ENCODE peak calls at places on chromosomes 16 and 17, in nine cellular contexts. X is colonic mucosa, N is psoas muscle, E is suprapubic skin, V is WERI-Rb-1, D is astrocyte, K is thoracic aorta, I is Caco-2, Q is upper lobe of left lung. M is an unnamed sample. For H3K27me3, the result is how much of the 10 kb centered on the place peaks cover.

GRCh38 chr16:51431517-51432241 is 280.6 kb upstream of the SALL1 start:
- DNase-seq in X (no peak), N (no peak), E (no peak), V (no peak), D (peak), K (no peak), I (no peak), Q (no peak), M (no peak)

GRCh38 chr16:71383054-71383773 is 24.7 kb downstream of the CALB2 start:
- DNase-seq in X (no peak), N (no peak), E (no peak), V (peak), D (peak), K (no peak), I (no peak), Q (no peak), M (no peak)

GRCh38 chr16:87436225-87437172 is 44.4 kb downstream of the MAP1LC3B start:
- DNase-seq in X (no peak), N (peak), E (no peak), V (no peak), D (peak), K (no peak), I (no peak), Q (peak), M (no peak)

GRCh38 chr16:73053379-73054130 is 5.6 kb upstream of the ZFHX3 start:
- DNase-seq in X (no peak), N (peak), E (no peak), V (peak), D (peak), K (no peak), I (no peak), Q (peak), M (peak)

GRCh38 chr17:74128456-74128855 is 75.0 kb upstream of the RPL38 start:
- DNase-seq in X (no peak), N (no peak), E (peak), V (no peak), D (no peak), K (no peak), I (no peak), Q (no peak), M (no peak)

GRCh38 chr17:67174190-67174589 is 70.8 kb downstream of the HELZ start:
- DNase-seq in X (no peak), N (no peak), E (no peak), V (no peak), D (no peak), K (no peak), I (no peak), Q (no peak), M (no peak)

GRCh38 chr16:59249049-59249448 is 514.9 kb upstream of the GOT2 start:
- DNase-seq in X (no peak), N (no peak), E (no peak), V (no peak), D (no peak), K (no peak), I (peak), Q (no peak), M (no peak)

GRCh38 chr16:83953796-83954576 is 946 bp downstream of the OSGIN1 start:
- DNase-seq in X (peak), N (no peak), E (no peak), V (no peak), D (peak), K (no peak), I (peak), Q (no peak), M (no peak)

GRCh38 chr17:62064791-62065563 is at the start of gene MED13:
- DNase-seq in X (peak), N (peak), E (peak), V (peak), D (no peak), K (peak), I (peak), Q (peak), M (peak)

GRCh38 chr17:62617894-62618472 is 9.5 kb upstream of the MRC2 start:
- DNase-seq in X (no peak), N (no peak), E (no peak), V (no peak), D (no peak), K (no peak), I (no peak), Q (no peak), M (no peak)

GRCh38 chr17:34517406-34517805 is 62.0 kb upstream of the TMEM132E start:
- DNase-seq in X (no peak), N (no peak), E (peak), V (no peak), D (no peak), K (no peak), I (no peak), Q (no peak), M (no peak)

GRCh38 chr17:34519286-34519685 is 60.1 kb upstream of the TMEM132E start:
- DNase-seq in X (no peak), N (no peak), E (peak), V (peak), D (no peak), K (no peak), I (peak), Q (no peak), M (peak)
- TF ChIP-seq CTCF in X (no peak), N (no peak), E (peak), V (peak), D (no peak), K (no peak), I (peak), Q (no peak), M (peak)

GRCh38 chr17:76962858-76963257 is 94.7 kb downstream of the MGAT5B start:
- DNase-seq in X (no peak), N (no peak), E (no peak), V (no peak), D (no peak), K (no peak), I (no peak), Q (no peak), M (no peak)
- H3K27me3 ChIP-seq in X (under half), N (under half), E (under half), V (under half), D (under half), K (under half), I (under half), Q (under half), M (under half)

DNA sequence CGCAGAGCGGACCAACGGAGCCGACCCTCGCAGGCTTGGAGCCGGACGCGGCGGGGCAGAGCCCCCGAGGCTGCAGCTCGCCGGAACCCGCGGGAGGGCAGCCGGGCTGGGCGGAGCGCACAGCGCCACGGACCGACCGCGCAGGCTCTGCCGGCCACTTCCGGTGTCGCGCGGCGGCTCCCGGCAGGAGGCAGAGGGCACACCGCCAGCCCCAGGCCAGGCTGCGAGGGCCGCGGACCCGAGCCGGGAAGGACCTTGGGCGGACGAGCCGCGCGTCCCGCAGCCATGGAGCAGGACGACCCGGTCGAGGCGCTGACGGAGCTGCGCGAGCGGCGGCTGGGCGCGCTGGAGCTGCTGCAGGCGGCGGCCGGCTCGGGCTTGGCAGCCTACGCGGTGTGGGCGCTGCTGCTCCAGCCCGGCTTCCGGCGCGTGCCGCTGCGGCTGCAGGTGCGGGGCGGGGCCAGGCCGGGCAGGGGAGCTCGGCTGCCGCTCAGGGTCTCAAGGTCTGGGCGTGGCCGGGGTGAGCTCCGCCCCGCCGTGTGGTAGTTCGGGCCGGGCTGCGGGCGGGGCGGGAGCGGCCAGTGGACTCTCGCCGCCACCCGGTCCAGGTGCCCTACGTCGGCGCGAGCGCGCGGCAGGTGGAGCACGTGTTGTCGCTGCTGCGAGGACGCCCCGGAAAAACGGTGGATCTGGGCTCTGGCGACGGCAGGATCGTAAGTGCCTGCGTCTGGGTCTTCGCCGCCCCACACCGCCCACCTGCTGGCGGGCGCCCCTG is at the start of gene ANTKMT:
- DNase-seq in X (peak), N (peak), E (no peak), V (peak), D (peak), K (no peak), I (peak), Q (peak), M (peak)
- TF ChIP-seq CTCF in X (no peak), N (no peak), E (no peak), V (no peak), D (no peak), K (no peak), I (no peak), Q (no peak), M (no peak)

DNA sequence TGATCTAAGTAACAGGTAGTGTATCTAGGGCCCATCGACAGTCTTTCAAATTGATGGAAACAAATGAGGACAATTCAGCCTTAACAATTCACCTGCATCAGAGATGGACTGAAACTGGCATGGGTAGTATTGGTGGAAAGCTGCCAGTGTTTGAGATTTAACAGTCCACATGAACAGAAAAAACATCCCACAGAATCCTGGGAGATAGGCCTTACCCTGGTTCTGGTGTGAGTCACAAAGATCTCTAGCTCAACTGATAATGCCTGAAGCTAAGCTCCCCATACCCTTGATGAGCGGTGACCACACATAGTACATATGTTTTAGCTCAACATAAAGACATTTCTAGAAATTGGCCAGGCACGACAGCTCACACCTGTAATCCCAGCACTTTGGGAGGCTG is 21.9 kb downstream of the CRK start:
- DNase-seq in X (no peak), N (no peak), E (no peak), V (no peak), D (no peak), K (no peak), I (no peak), Q (no peak), M (no peak)
- H3K27me3 ChIP-seq in X (under half), N (under half), E (under half), V (under half), D (under half), K (under half), I (under half), Q (under half), M (under half)

DNA sequence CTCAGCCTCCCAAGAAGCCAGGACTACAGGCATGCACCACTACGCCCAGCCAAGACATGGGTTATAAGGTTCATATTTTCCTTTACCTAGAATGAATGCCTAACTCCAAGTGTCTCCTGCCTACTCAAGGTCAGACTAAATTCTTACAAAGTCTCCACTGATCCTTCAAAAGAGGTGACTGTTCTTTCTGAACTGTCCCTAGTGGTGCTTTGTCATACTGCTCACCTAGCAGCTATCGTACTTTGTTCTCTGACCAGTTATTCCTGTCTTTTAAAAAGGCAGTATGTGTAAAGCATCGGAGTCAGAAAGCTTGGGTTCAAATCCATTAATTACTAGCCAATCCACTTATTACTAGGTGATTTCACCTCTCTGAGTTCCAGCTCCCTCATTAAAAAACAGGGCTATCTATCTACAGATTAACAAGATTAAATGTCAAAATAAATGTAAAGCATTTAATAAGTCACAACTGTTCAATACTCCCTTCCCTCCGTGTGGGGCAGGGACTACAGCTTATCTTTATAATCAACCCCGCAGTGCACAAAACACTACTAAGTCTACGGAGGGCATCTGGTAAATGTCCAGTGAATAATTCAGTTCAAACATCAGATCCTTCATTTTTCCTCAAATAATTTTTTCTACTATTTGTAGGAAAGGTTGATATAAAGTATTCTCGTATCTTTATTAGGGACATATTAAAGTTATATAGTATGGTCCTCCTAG is 20.0 kb upstream of the ITGA2B start:
- DNase-seq in X (no peak), N (no peak), E (no peak), V (no peak), D (no peak), K (no peak), I (no peak), Q (no peak), M (no peak)
- TF ChIP-seq CTCF in X (no peak), N (no peak), E (peak), V (peak), D (no peak), K (no peak), I (peak), Q (no peak), M (peak)

GRCh38 chr17:3559270-3559645 is 1.6 kb upstream of the TRPV3 start:
- DNase-seq in X (no peak), N (no peak), E (no peak), V (no peak), D (no peak), K (no peak), I (no peak), Q (no peak), M (no peak)

GRCh38 chr17:3556239-3556904 is 1.2 kb downstream of the TRPV3 start:
- DNase-seq in X (no peak), N (no peak), E (no peak), V (no peak), D (no peak), K (no peak), I (no peak), Q (no peak), M (no peak)

GRCh38 chr17:3558603-3559269 is 1.1 kb upstream of the TRPV3 start:
- DNase-seq in X (peak), N (no peak), E (no peak), V (no peak), D (no peak), K (no peak), I (no peak), Q (peak), M (no peak)

GRCh38 chr17:3556905-3557767 is 476 bp downstream of the TRPV3 start:
- DNase-seq in X (no peak), N (no peak), E (no peak), V (no peak), D (no peak), K (no peak), I (no peak), Q (no peak), M (no peak)

DNA sequence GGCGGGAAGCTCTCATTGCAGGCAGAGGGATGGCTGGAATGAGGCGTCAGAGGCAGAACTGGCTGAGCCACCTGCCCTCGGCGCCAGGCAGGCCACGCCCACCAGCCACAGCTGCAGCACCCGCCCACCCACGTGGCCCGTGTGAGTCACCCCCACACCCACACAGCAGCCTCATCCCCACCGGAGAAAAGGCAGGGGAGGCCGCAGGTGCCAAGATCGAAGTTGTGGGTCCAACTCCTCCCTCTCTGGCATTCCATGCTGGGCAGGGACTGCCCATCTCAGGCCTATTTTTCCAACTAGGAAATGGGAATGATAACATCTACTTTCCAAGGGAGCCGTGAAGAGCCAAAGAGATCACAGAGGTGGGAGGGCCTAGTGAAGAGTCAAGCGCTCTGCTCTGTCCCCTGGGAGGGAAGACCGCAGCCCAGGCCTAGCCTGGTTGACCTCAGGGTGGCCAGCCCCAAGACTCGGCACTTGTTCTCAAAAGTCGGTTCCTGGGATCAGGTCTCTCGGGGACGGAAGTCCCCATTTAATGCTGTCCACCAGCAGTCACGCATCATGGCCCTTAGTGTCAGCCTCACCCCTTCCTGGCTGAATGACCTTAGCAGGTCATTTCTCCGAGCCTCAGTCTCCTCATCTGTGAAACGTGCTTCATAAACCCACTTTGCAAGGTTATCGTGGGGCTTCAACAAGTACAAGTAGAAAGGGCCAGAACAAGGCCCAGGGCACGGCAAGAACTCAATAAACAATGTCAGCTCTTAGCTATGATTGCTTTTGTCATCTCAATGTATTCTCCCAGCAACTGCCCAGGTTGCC is at the start of gene TRPV3:
- DNase-seq in X (peak), N (peak), E (no peak), V (no peak), D (no peak), K (no peak), I (no peak), Q (peak), M (peak)
- H3K27me3 ChIP-seq in X (under half), N (under half), E (under half), V (under half), D (under half), K (under half), I (under half), Q (under half), M (under half)

GRCh38 chr16:3115561-3115960 is 3.2 kb downstream of the ZNF205 start:
- DNase-seq in X (no peak), N (no peak), E (no peak), V (peak), D (no peak), K (no peak), I (no peak), Q (peak), M (no peak)
- TF ChIP-seq CTCF in X (no peak), N (no peak), E (no peak), V (peak), D (no peak), K (no peak), I (no peak), Q (no peak), M (peak)

DNA sequence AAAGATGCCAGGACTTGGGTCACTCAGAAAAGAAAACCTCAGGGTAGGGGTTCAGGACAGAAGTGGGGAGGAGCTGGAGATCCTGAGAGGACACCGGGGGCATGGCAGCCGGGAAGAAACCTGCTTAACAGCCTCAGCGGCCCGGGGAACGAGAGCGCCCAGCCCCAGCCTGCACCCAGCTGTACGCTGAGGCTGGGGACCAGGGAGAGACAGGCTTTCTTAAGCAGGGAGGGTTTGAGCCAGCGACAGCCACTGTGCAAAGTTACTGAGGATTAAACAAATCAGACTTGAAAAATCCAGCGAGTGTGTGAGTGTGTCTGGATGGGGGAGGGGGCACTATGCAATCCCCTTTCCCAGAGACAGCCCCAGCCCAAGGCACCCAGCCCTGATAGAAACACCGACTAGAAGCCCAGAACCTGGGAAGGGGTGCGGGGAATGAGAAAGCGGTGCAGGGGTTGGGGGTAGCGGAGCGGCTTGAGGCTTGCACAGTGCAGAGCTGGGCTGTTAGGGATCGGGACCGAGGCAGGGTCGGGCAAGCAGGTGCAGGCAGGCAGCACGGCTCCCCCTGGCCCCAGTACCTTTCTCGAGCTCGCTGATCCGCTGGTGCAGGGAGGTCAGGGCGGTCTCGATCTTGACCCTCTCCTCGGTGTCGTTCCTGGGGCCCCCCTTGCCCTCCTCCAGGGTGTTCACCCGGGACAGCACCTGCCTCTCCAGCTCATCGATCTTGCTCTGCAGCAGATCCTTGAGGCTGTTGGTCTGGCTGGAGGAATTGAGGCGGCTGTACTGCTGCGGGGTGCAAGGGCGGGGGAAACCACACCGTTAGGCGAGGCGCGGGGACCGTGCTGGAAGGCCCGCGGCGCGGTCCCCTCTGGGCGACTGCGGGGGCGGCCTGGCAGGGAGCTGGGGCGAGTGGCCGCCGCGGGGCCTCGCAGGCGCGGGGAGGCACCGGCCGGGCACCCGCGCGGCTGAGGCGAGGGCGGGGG is 1.2 kb downstream of the NPTX1 start:
- DNase-seq in X (no peak), N (no peak), E (no peak), V (peak), D (no peak), K (no peak), I (peak), Q (peak), M (no peak)
- H3K27me3 ChIP-seq in X (half or more), N (under half), E (half or more), V (under half), D (half or more), K (under half), I (under half), Q (under half), M (half or more)

DNA sequence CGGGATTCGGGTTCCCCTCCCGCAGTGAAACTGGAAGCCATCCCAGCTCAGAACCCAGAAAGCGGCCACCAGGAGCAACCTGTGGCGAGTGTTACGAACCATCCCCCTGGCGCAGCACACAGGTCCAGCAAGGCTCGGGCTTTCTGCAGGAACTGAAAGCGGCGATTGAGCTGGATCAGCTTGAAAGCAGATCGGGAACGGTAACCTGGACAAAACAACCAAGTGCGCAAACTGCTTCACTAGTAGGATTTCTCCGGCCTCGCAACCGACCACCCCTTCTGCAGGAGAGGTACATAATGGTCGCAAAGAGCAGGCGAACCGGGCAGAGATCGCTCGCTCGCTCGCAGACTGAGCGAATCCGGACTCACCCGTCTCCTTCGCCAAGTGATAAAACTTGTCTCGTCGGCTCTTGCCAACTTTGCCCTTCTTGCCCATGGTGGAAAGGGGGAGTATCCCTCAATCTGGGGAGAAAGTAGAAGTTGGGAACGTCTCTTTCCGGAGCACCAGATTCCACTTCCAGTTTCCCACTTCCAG is 696 bp upstream of the PSMC5 start:
- DNase-seq in X (no peak), N (no peak), E (no peak), V (no peak), D (no peak), K (no peak), I (no peak), Q (peak), M (no peak)
- TF ChIP-seq CTCF in X (no peak), N (no peak), E (no peak), V (no peak), D (no peak), K (no peak), I (no peak), Q (no peak), M (no peak)